ENCODE peak calls at places on chromosomes 11 and 22, in four cellular contexts. E is amygdala; C is activated naive CD4-positive, alpha-beta T cell treated with Interleukin-2 at 50 U/mL for 16 hours; G is activated CD4-positive, alpha-beta T cell treated with anti-CD3 and anti-CD28 coated beads, Interleukin-2, amount 50 U/mL, for 1 hour. X is an unnamed sample.

GRCh38 chr22:42754658-42755057 is 34.0 kb upstream of the A4GALT start:
- DNase-seq in E (no peak), G (no peak), C (no peak), X (no peak)

GRCh38 chr22:25112538-25113253 is 87.0 kb upstream of the CRYBB3 start:
- DNase-seq in E (no peak), C (no peak), G (no peak), X (no peak)

GRCh38 chr11:65649656-65650546 is 12.0 kb downstream of the SIPA1 start:
- DNase-seq in G (no peak), C (no peak), E (no peak), X (no peak)

GRCh38 chr22:24021304-24021703 is 10.2 kb downstream of the CABIN1 start:
- DNase-seq in E (no peak), C (no peak), G (no peak), X (no peak)

GRCh38 chr22:48885271-48885918 is 942.3 kb downstream of the BRD1 start:
- DNase-seq in C (no peak), E (no peak), G (no peak), X (no peak)

GRCh38 chr11:108246309-108246708 is 23.4 kb downstream of the ATM start:
- DNase-seq in C (no peak), G (no peak), E (no peak), X (no peak)

GRCh38 chr11:102360681-102361080 is 13.7 kb downstream of the BIRC2 start:
- DNase-seq in G (peak), E (no peak), C (no peak), X (no peak)

GRCh38 chr11:126426820-126427749 is 71.6 kb downstream of the ST3GAL4 start:
- DNase-seq in C (no peak), G (no peak), E (no peak), X (peak)

GRCh38 chr11:130178441-130178971 is 18.9 kb downstream of the ST14 start:
- DNase-seq in C (no peak), E (no peak), G (no peak), X (no peak)

GRCh38 chr11:66556086-66556485 is 9.4 kb downstream of the ACTN3 start:
- DNase-seq in C (no peak), E (no peak), G (no peak), X (no peak)

GRCh38 chr11:72789493-72790131 is 4.2 kb downstream of the STARD10 start:
- DNase-seq in C (no peak), E (no peak), G (no peak), X (peak)

GRCh38 chr11:61453702-61454101 is 23.8 kb downstream of the SDHAF2 start:
- DNase-seq in G (no peak), E (no peak), C (no peak), X (no peak)

GRCh38 chr11:27721505-27722116 is 21.4 kb upstream of the BDNF start:
- DNase-seq in C (no peak), E (no peak), G (no peak), X (no peak)

GRCh38 chr11:64186205-64187165 is 514 bp downstream of the STIP1 start:
- DNase-seq in C (peak), E (no peak), G (peak), X (no peak)

GRCh38 chr11:38646382-38646781 is 2048.3 kb upstream of the RAG2 start:
- DNase-seq in E (no peak), G (no peak), C (no peak), X (no peak)

GRCh38 chr11:34160049-34160721 is 54.8 kb downstream of the NAT10 start:
- DNase-seq in E (no peak), G (no peak), C (no peak), X (no peak)

GRCh38 chr11:75539459-75540022 is 13.8 kb upstream of the GDPD5 start:
- DNase-seq in C (no peak), G (no peak), E (no peak), X (no peak)

GRCh38 chr11:20162824-20163777 is 2.8 kb upstream of the DBX1 start:
- DNase-seq in G (no peak), C (no peak), E (no peak), X (no peak)

GRCh38 chr11:44008698-44009097 is 39.1 kb upstream of the ACCSL start:
- DNase-seq in C (no peak), E (no peak), G (no peak), X (no peak)

GRCh38 chr11:111370902-111371578 is 8.0 kb downstream of the POU2AF1 start:
- DNase-seq in C (peak), G (no peak), E (no peak), X (no peak)

GRCh38 chr11:102470257-102470656 is 17.7 kb upstream of the TMEM123 start:
- DNase-seq in E (no peak), C (no peak), G (peak), X (no peak)

GRCh38 chr11:111922803-111923202 is 4.1 kb downstream of the C11orf52 start:
- DNase-seq in C (no peak), G (no peak), E (no peak), X (no peak)

GRCh38 chr22:50206599-50206998 is 5.8 kb downstream of the SELENOO start:
- DNase-seq in C (no peak), G (no peak), E (no peak), X (no peak)

GRCh38 chr11:96205460-96205809 is 137.6 kb downstream of the MAML2 start:
- DNase-seq in C (no peak), G (no peak), E (no peak), X (no peak)

GRCh38 chr11:65375012-65375411 is 7.4 kb downstream of the SLC25A45 start:
- DNase-seq in G (no peak), C (no peak), E (no peak), X (no peak)

GRCh38 chr11:78039919-78040671 is 17.0 kb upstream of the KCTD14 start:
- DNase-seq in C (peak), E (peak), G (no peak), X (peak)

GRCh38 chr11:123174196-123175183 is 20.6 kb downstream of the CLMP start:
- DNase-seq in G (no peak), C (no peak), E (no peak), X (no peak)

GRCh38 chr11:103051158-103051801 is 40.7 kb downstream of the DCUN1D5 start:
- DNase-seq in G (no peak), C (no peak), E (no peak), X (no peak)

GRCh38 chr22:45207981-45208664 is 32.6 kb downstream of the KIAA0930 start:
- DNase-seq in G (no peak), E (no peak), C (no peak), X (peak)

GRCh38 chr11:124075841-124076571 is 34.9 kb upstream of the OR10G7 start:
- DNase-seq in C (no peak), E (peak), G (no peak), X (peak)

GRCh38 chr11:43269229-43269928 is 42.4 kb upstream of the API5 start:
- DNase-seq in G (no peak), E (peak), C (no peak), X (no peak)

GRCh38 chr11:67468835-67469811 is at the start of gene TMEM134:
- DNase-seq in G (peak), C (peak), E (peak), X (peak)